ENCODE peak calls at places on chromosomes 6 and 20, in four cellular contexts. One of them, this sample, is unnamed.

GRCh38 chr6:138772596-138773176 is 883 bp upstream of the CCDC28A start:
- DNase-seq in effector memory CD8-positive, alpha-beta T cell: no peak
- DNase-seq in NCI-H2029: no peak
- DNase-seq in activated CD4-positive, alpha-beta T cell treated with anti-CD3 and anti-CD28 coated beads, Interleukin-2, amount 50 U/mL, for 1 hour: no peak
- DNase-seq in this sample: no peak

GRCh38 chr20:63555661-63556381 is 1.9 kb downstream of the FNDC11 start:
- DNase-seq in activated CD4-positive, alpha-beta T cell treated with anti-CD3 and anti-CD28 coated beads, Interleukin-2, amount 50 U/mL, for 1 hour: no peak
- DNase-seq in effector memory CD8-positive, alpha-beta T cell: no peak
- DNase-seq in NCI-H2029: no peak
- DNase-seq in this sample: no peak

GRCh38 chr6:133499662-133500061 is 258.5 kb downstream of the EYA4 start:
- DNase-seq in activated CD4-positive, alpha-beta T cell treated with anti-CD3 and anti-CD28 coated beads, Interleukin-2, amount 50 U/mL, for 1 hour: no peak
- DNase-seq in NCI-H2029: no peak
- DNase-seq in effector memory CD8-positive, alpha-beta T cell: no peak
- DNase-seq in this sample: no peak

GRCh38 chr20:51400051-51400926 is 142.2 kb downstream of the NFATC2 start:
- DNase-seq in activated CD4-positive, alpha-beta T cell treated with anti-CD3 and anti-CD28 coated beads, Interleukin-2, amount 50 U/mL, for 1 hour: peak; percentile 61
- DNase-seq in NCI-H2029: no peak
- DNase-seq in effector memory CD8-positive, alpha-beta T cell: peak; percentile 66
- DNase-seq in this sample: no peak

GRCh38 chr6:7108964-7109836 is 1.4 kb downstream of the RREB1 start:
- DNase-seq in activated CD4-positive, alpha-beta T cell treated with anti-CD3 and anti-CD28 coated beads, Interleukin-2, amount 50 U/mL, for 1 hour: peak; percentile 28
- DNase-seq in NCI-H2029: peak; percentile 62
- DNase-seq in effector memory CD8-positive, alpha-beta T cell: no peak
- DNase-seq in this sample: no peak

GRCh38 chr20:53262294-53262840 is 290.2 kb downstream of the TSHZ2 start:
- DNase-seq in effector memory CD8-positive, alpha-beta T cell: no peak
- DNase-seq in activated CD4-positive, alpha-beta T cell treated with anti-CD3 and anti-CD28 coated beads, Interleukin-2, amount 50 U/mL, for 1 hour: no peak
- DNase-seq in NCI-H2029: no peak
- DNase-seq in this sample: no peak

GRCh38 chr6:107932580-107932979 is 25.4 kb downstream of the SEC63 start:
- DNase-seq in activated CD4-positive, alpha-beta T cell treated with anti-CD3 and anti-CD28 coated beads, Interleukin-2, amount 50 U/mL, for 1 hour: no peak
- DNase-seq in NCI-H2029: no peak
- DNase-seq in effector memory CD8-positive, alpha-beta T cell: no peak
- DNase-seq in this sample: no peak

GRCh38 chr20:35511814-35512420 is 17.5 kb downstream of the C20orf173 start:
- DNase-seq in effector memory CD8-positive, alpha-beta T cell: no peak
- DNase-seq in NCI-H2029: no peak
- DNase-seq in activated CD4-positive, alpha-beta T cell treated with anti-CD3 and anti-CD28 coated beads, Interleukin-2, amount 50 U/mL, for 1 hour: no peak
- DNase-seq in this sample: no peak

GRCh38 chr6:157669747-157670216 is 153.3 kb upstream of the SNX9 start:
- DNase-seq in activated CD4-positive, alpha-beta T cell treated with anti-CD3 and anti-CD28 coated beads, Interleukin-2, amount 50 U/mL, for 1 hour: no peak
- DNase-seq in NCI-H2029: no peak
- DNase-seq in effector memory CD8-positive, alpha-beta T cell: no peak
- DNase-seq in this sample: peak; percentile 8

GRCh38 chr6:28218312-28219248 is 6.5 kb upstream of the ZSCAN9 start:
- DNase-seq in activated CD4-positive, alpha-beta T cell treated with anti-CD3 and anti-CD28 coated beads, Interleukin-2, amount 50 U/mL, for 1 hour: no peak
- DNase-seq in NCI-H2029: peak; percentile 67
- DNase-seq in effector memory CD8-positive, alpha-beta T cell: no peak
- DNase-seq in this sample: peak; percentile 40

GRCh38 chr20:32600681-32601237 is 15.6 kb upstream of the NOL4L start:
- DNase-seq in activated CD4-positive, alpha-beta T cell treated with anti-CD3 and anti-CD28 coated beads, Interleukin-2, amount 50 U/mL, for 1 hour: no peak
- DNase-seq in NCI-H2029: no peak
- DNase-seq in effector memory CD8-positive, alpha-beta T cell: no peak
- DNase-seq in this sample: no peak

GRCh38 chr20:48603819-48604405 is 223.9 kb downstream of the PREX1 start:
- DNase-seq in effector memory CD8-positive, alpha-beta T cell: no peak
- DNase-seq in activated CD4-positive, alpha-beta T cell treated with anti-CD3 and anti-CD28 coated beads, Interleukin-2, amount 50 U/mL, for 1 hour: no peak
- DNase-seq in NCI-H2029: no peak
- DNase-seq in this sample: no peak

GRCh38 chr6:147060636-147061035 is 143.6 kb upstream of the STXBP5 start:
- DNase-seq in activated CD4-positive, alpha-beta T cell treated with anti-CD3 and anti-CD28 coated beads, Interleukin-2, amount 50 U/mL, for 1 hour: no peak
- DNase-seq in NCI-H2029: no peak
- DNase-seq in effector memory CD8-positive, alpha-beta T cell: no peak
- DNase-seq in this sample: no peak

GRCh38 chr6:73078908-73079610 is 146.2 kb downstream of the KHDC1L start:
- DNase-seq in NCI-H2029: no peak
- DNase-seq in activated CD4-positive, alpha-beta T cell treated with anti-CD3 and anti-CD28 coated beads, Interleukin-2, amount 50 U/mL, for 1 hour: no peak
- DNase-seq in effector memory CD8-positive, alpha-beta T cell: no peak
- DNase-seq in this sample: no peak

GRCh38 chr6:152552616-152553209 is 84.4 kb downstream of the SYNE1 start:
- DNase-seq in effector memory CD8-positive, alpha-beta T cell: peak; percentile 57
- DNase-seq in activated CD4-positive, alpha-beta T cell treated with anti-CD3 and anti-CD28 coated beads, Interleukin-2, amount 50 U/mL, for 1 hour: no peak
- DNase-seq in NCI-H2029: no peak
- DNase-seq in this sample: peak; percentile 18

GRCh38 chr20:32461836-32462600 is 103.9 kb downstream of the ASXL1 start:
- DNase-seq in effector memory CD8-positive, alpha-beta T cell: no peak
- DNase-seq in NCI-H2029: no peak
- DNase-seq in activated CD4-positive, alpha-beta T cell treated with anti-CD3 and anti-CD28 coated beads, Interleukin-2, amount 50 U/mL, for 1 hour: no peak
- DNase-seq in this sample: no peak

GRCh38 chr6:101259446-101259845 is 134.1 kb upstream of the GRIK2 start:
- DNase-seq in effector memory CD8-positive, alpha-beta T cell: no peak
- DNase-seq in activated CD4-positive, alpha-beta T cell treated with anti-CD3 and anti-CD28 coated beads, Interleukin-2, amount 50 U/mL, for 1 hour: no peak
- DNase-seq in NCI-H2029: no peak
- DNase-seq in this sample: no peak

GRCh38 chr6:168120390-168121307 is 41.6 kb upstream of the FRMD1 start:
- DNase-seq in activated CD4-positive, alpha-beta T cell treated with anti-CD3 and anti-CD28 coated beads, Interleukin-2, amount 50 U/mL, for 1 hour: no peak
- DNase-seq in NCI-H2029: no peak
- DNase-seq in effector memory CD8-positive, alpha-beta T cell: no peak
- DNase-seq in this sample: no peak

This sample was measured in NCI-H510A.